ENCODE peak calls at places on chromosomes 7 and 10, in five cellular contexts. One of them, this sample, is unnamed.
A peak's percentile ranks its signal among the peaks of the same experiment; 100 is the strongest.

GRCh38 chr10:22479419-22479818 is 134.1 kb downstream of the SPAG6 start:
- DNase-seq in pancreas: no peak
- DNase-seq in uterus: no peak
- DNase-seq in GM12878: no peak
- DNase-seq in fibroblast of lung: no peak
- DNase-seq in this sample: peak; percentile 24

GRCh38 chr7:41940760-41941343 is 238.0 kb upstream of the INHBA start:
- DNase-seq in pancreas: no peak
- DNase-seq in GM12878: peak; percentile 25
- DNase-seq in fibroblast of lung: peak; percentile 65
- DNase-seq in uterus: peak; percentile 77
- DNase-seq in this sample: peak; percentile 88

GRCh38 chr10:127145173-127145572 is 51.2 kb downstream of the INSYN2A start:
- DNase-seq in GM12878: no peak
- DNase-seq in pancreas: no peak
- DNase-seq in uterus: no peak
- DNase-seq in fibroblast of lung: peak; percentile 70
- DNase-seq in this sample: peak; percentile 37

GRCh38 chr7:109094-109493 is 83.3 kb upstream of the FAM20C start:
- DNase-seq in pancreas: no peak
- DNase-seq in fibroblast of lung: no peak
- DNase-seq in GM12878: no peak
- DNase-seq in uterus: no peak
- DNase-seq in this sample: no peak

GRCh38 chr10:98041352-98042043 is 11.1 kb upstream of the CRTAC1 start:
- DNase-seq in fibroblast of lung: peak; percentile 25
- DNase-seq in GM12878: no peak
- DNase-seq in uterus: peak; percentile 36
- DNase-seq in pancreas: no peak
- DNase-seq in this sample: peak; percentile 59

GRCh38 chr7:97013555-97013954 is 8.2 kb downstream of the DLX6 start:
- DNase-seq in uterus: no peak
- DNase-seq in GM12878: no peak
- DNase-seq in fibroblast of lung: no peak
- DNase-seq in pancreas: no peak
- DNase-seq in this sample: no peak

GRCh38 chr10:89369142-89370105 is 8.4 kb upstream of the IFIT1B start:
- DNase-seq in GM12878: no peak
- DNase-seq in pancreas: no peak
- DNase-seq in uterus: no peak
- DNase-seq in fibroblast of lung: peak; percentile 80
- DNase-seq in this sample: peak; percentile 62

GRCh38 chr7:73976761-73977625 is 51.0 kb upstream of the ELN start:
- DNase-seq in pancreas: peak; percentile 47
- DNase-seq in fibroblast of lung: no peak
- DNase-seq in uterus: peak; percentile 34
- DNase-seq in GM12878: no peak
- DNase-seq in this sample: peak; percentile 20

DNA sequence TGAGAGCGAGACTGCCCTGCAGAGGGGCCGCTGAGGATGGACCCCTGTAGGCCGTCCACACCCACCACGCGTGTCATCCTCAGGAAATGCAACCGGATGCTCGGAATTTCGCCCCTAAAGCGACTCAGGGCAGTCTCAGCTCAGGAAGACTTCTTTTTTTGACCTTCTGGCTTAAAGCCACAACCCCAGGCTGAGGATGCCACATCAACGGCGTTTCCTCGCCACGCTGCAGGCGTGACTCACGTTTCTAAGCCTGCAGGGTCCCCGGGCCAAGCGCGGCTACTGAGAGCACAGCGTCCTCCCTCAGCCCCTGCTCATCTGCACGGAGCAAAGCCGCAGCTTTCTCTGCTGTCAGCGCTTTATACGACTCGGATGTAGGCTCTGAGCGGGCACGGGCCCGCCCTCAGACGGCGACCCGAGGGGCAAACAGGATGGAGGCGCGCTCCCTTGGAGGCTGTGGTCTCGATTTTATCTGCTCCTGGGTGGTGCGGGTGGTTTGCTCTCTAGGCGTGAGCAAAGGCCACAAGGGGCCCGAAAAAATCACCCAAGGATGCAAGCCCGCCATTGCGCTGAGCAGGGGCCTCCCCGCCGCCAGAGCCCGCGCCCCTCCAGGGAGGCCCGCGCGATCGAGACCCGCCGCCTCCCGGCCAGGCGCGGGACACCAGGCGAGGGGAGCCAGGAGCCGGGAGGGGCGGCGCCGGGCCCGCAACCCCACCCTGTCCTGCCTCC is 726 bp upstream of the INSIG1 start:
- DNase-seq in GM12878: no peak
- DNase-seq in uterus: peak; percentile 62
- DNase-seq in fibroblast of lung: peak; percentile 77
- DNase-seq in pancreas: peak; percentile 84
- DNase-seq in this sample: peak; percentile 51
- H3K27ac ChIP-seq in GM12878: peak overlapping the region; percentile 80
- H3K27ac ChIP-seq in uterus: peak overlapping the region; percentile 91
- H3K27ac ChIP-seq in fibroblast of lung: peak overlapping the region; percentile 97
- H3K27ac ChIP-seq in pancreas: peak overlapping the region; percentile 93
- H3K27ac ChIP-seq in this sample: peak overlapping the region; percentile 97

GRCh38 chr10:110844617-110844881 is 27.2 kb upstream of the PDCD4 start:
- DNase-seq in uterus: no peak
- DNase-seq in pancreas: no peak
- DNase-seq in GM12878: no peak
- DNase-seq in fibroblast of lung: no peak
- DNase-seq in this sample: no peak

GRCh38 chr10:110843796-110844616 is 27.7 kb upstream of the PDCD4 start:
- DNase-seq in GM12878: no peak
- DNase-seq in fibroblast of lung: no peak
- DNase-seq in pancreas: no peak
- DNase-seq in uterus: no peak
- DNase-seq in this sample: no peak

GRCh38 chr10:110842305-110842952 is 29.3 kb upstream of the PDCD4 start:
- DNase-seq in uterus: no peak
- DNase-seq in GM12878: no peak
- DNase-seq in pancreas: no peak
- DNase-seq in fibroblast of lung: no peak
- DNase-seq in this sample: no peak

GRCh38 chr10:110841767-110842267 is 29.9 kb upstream of the PDCD4 start:
- DNase-seq in pancreas: no peak
- DNase-seq in uterus: no peak
- DNase-seq in fibroblast of lung: no peak
- DNase-seq in GM12878: peak; percentile 89
- DNase-seq in this sample: no peak

DNA sequence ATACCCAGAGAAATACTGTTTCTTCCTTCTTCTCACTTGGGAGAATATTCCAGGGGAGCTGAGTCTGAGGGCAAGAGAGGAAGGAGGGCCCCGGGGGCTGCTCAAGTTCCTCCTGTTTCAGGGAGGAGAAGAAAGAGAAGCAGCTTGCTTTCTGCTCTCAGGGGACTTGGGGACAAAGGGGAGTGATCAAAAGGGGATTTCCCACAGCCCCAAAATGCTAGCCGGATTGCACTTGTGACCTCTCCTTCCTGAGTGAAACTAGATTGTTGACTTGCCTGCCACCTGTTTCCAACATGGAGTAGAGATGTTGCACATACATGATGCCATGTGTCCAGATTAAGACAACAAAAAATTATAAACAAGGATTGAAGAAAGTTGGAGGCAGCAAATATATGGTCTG is 28.7 kb upstream of the PDCD4 start:
- DNase-seq in pancreas: no peak
- DNase-seq in uterus: no peak
- DNase-seq in GM12878: peak; percentile 98
- DNase-seq in fibroblast of lung: no peak
- DNase-seq in this sample: peak; percentile 31
- H3K4me1 ChIP-seq in pancreas: peaks cover 82% of the 10 kb centered on the region
- H3K4me1 ChIP-seq in uterus: no peaks in the 10 kb centered on the region
- H3K4me1 ChIP-seq in GM12878: peaks cover 53% of the 10 kb centered on the region
- H3K4me1 ChIP-seq in fibroblast of lung: no peaks in the 10 kb centered on the region
- H3K4me1 ChIP-seq in this sample: no peaks in the 10 kb centered on the region

DNA sequence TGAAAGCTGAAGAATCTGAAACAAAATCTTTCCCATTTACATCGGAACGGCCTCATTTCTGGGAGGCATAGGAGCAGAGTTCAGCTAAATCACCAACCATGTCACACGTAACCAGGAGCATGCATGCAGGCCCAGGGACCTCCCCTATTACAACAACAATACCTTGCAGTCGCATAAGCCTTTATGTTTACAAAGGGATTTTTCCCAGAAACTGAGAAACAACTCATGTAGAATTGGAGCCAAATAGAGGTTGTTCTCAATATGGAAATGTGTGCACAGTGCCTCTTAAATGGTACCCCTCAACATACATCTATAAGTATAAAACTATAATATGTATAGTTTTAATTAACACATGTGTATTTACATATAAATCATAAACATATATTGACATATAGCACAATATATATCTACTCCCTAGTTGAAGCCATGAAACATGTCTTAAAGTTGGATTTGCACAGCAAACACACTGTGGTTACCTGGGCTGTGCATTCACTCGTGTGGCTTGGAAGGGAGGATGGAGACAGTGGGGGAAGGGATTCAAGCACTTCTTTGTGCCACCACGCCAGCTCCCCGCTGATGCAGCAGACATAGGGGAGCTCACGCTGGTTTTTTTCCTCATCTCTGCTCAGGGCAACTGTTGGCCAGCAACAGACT is 35.0 kb upstream of the DGKI start:
- DNase-seq in fibroblast of lung: no peak
- DNase-seq in uterus: no peak
- DNase-seq in GM12878: no peak
- DNase-seq in pancreas: no peak
- DNase-seq in this sample: no peak
- H3K27ac ChIP-seq in fibroblast of lung: peak overlapping the region; percentile 35
- H3K27ac ChIP-seq in uterus: peak overlapping the region; percentile 67
- H3K27ac ChIP-seq in GM12878: no peak overlapping the region
- H3K27ac ChIP-seq in pancreas: no peak overlapping the region
- H3K27ac ChIP-seq in this sample: no peak overlapping the region

GRCh38 chr7:29349362-29349761 is 154.8 kb downstream of the CHN2 start:
- DNase-seq in fibroblast of lung: no peak
- DNase-seq in GM12878: no peak
- DNase-seq in pancreas: no peak
- DNase-seq in uterus: no peak
- DNase-seq in this sample: no peak

GRCh38 chr7:29344334-29344978 is 149.9 kb downstream of the CHN2 start:
- DNase-seq in uterus: no peak
- DNase-seq in pancreas: no peak
- DNase-seq in fibroblast of lung: no peak
- DNase-seq in GM12878: no peak
- DNase-seq in this sample: no peak

GRCh38 chr7:29345590-29345989 is 151.0 kb downstream of the CHN2 start:
- DNase-seq in fibroblast of lung: peak; percentile 13
- DNase-seq in GM12878: no peak
- DNase-seq in pancreas: peak; percentile 70
- DNase-seq in uterus: no peak
- DNase-seq in this sample: peak; percentile 49

GRCh38 chr7:29343379-29343778 is 148.8 kb downstream of the CHN2 start:
- DNase-seq in uterus: no peak
- DNase-seq in GM12878: no peak
- DNase-seq in pancreas: no peak
- DNase-seq in fibroblast of lung: no peak
- DNase-seq in this sample: no peak

DNA sequence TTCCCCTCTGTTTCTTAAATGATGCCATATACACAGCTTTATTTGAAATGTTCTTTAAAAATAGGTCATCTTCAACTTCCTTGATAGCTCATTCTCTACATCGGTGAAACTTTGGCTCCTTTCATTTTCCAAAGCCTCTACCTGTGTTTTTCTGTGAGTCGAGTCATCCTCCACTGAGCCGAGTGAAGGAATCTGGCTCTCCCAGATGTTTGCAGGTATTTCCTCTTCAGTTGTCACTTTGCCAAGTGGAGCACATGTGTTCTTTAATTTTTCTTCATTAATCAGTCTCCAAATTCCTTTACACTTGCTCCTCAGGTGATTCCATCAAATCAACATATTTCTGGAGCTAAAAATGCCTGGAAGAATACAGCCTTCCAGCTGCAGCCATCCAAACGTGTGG is 152.0 kb downstream of the CHN2 start:
- DNase-seq in fibroblast of lung: no peak
- DNase-seq in pancreas: no peak
- DNase-seq in GM12878: no peak
- DNase-seq in uterus: no peak
- DNase-seq in this sample: no peak
- H3K4me1 ChIP-seq in fibroblast of lung: no peaks in the 10 kb centered on the region
- H3K4me1 ChIP-seq in pancreas: peaks cover 17% of the 10 kb centered on the region
- H3K4me1 ChIP-seq in GM12878: no peaks in the 10 kb centered on the region
- H3K4me1 ChIP-seq in uterus: no peaks in the 10 kb centered on the region
- H3K4me1 ChIP-seq in this sample: peaks cover 72% of the 10 kb centered on the region

GRCh38 chr10:119398996-119399395 is 143.5 kb downstream of the RGS10 start:
- DNase-seq in uterus: no peak
- DNase-seq in pancreas: no peak
- DNase-seq in fibroblast of lung: no peak
- DNase-seq in GM12878: no peak
- DNase-seq in this sample: no peak
- H3K27ac ChIP-seq in uterus: no peak overlapping the region
- H3K27ac ChIP-seq in pancreas: no peak overlapping the region
- H3K27ac ChIP-seq in fibroblast of lung: no peak overlapping the region
- H3K27ac ChIP-seq in GM12878: no peak overlapping the region
- H3K27ac ChIP-seq in this sample: no peak overlapping the region

DNA sequence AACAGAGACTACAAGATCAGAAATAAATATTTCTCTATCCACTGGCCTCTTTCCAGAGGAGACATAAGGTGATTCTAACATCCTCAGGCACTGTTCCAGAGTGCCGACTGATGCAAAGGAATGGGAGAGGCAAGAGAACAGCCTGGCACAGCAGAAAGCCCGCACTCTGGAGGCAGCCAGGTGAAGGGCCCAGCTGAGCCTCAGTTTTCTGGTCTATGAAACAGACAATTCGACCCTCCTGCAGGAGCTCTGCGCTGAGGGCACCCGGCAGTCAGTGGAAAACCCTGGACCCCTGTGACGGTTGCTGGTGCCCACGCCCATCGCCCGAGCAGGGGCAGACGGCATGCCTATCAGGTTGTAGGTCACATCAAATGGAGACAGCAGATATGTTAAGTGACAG is 68.6 kb downstream of the MAD1L1 start:
- DNase-seq in GM12878: no peak
- DNase-seq in fibroblast of lung: no peak
- DNase-seq in pancreas: no peak
- DNase-seq in uterus: no peak
- DNase-seq in this sample: no peak
- H3K4me1 ChIP-seq in GM12878: peaks cover 22% of the 10 kb centered on the region
- H3K4me1 ChIP-seq in fibroblast of lung: no peaks in the 10 kb centered on the region
- H3K4me1 ChIP-seq in pancreas: no peaks in the 10 kb centered on the region
- H3K4me1 ChIP-seq in uterus: no peaks in the 10 kb centered on the region
- H3K4me1 ChIP-seq in this sample: peaks cover 14% of the 10 kb centered on the region

This sample was measured in A673.